ENCODE peak calls at places on chromosomes 7 and 10, in five cellular contexts. One of them, this sample, is unnamed.

GRCh38 chr7:134029743-134030142 is 97.4 kb upstream of the LRGUK start:
- DNase-seq in cardiac fibroblast: no peak
- DNase-seq in cardiac muscle cell: no peak
- DNase-seq in naive thymus-derived CD4-positive, alpha-beta T cell: no peak
- DNase-seq in AG04450: no peak
- DNase-seq in this sample: no peak

GRCh38 chr10:132526676-132527075 is 10.9 kb upstream of the INPP5A start:
- DNase-seq in cardiac fibroblast: no peak
- DNase-seq in cardiac muscle cell: peak
- DNase-seq in naive thymus-derived CD4-positive, alpha-beta T cell: no peak
- DNase-seq in AG04450: no peak
- DNase-seq in this sample: peak

GRCh38 chr10:103923502-103923901 is 5.5 kb upstream of the STN1 start:
- DNase-seq in cardiac fibroblast: no peak
- DNase-seq in cardiac muscle cell: no peak
- DNase-seq in naive thymus-derived CD4-positive, alpha-beta T cell: no peak
- DNase-seq in AG04450: no peak
- DNase-seq in this sample: no peak

GRCh38 chr10:126101744-126102143 is 205.4 kb downstream of the FANK1 start:
- DNase-seq in cardiac fibroblast: no peak
- DNase-seq in cardiac muscle cell: no peak
- DNase-seq in naive thymus-derived CD4-positive, alpha-beta T cell: no peak
- DNase-seq in AG04450: no peak
- DNase-seq in this sample: no peak

GRCh38 chr7:79176859-79177477 is 276.5 kb downstream of the MAGI2 start:
- DNase-seq in cardiac fibroblast: peak
- DNase-seq in cardiac muscle cell: peak
- DNase-seq in naive thymus-derived CD4-positive, alpha-beta T cell: no peak
- DNase-seq in AG04450: peak
- DNase-seq in this sample: peak

GRCh38 chr7:4204530-4205165 is 477.4 kb upstream of the FOXK1 start:
- DNase-seq in cardiac fibroblast: no peak
- DNase-seq in cardiac muscle cell: peak
- DNase-seq in naive thymus-derived CD4-positive, alpha-beta T cell: no peak
- DNase-seq in AG04450: no peak
- DNase-seq in this sample: no peak

GRCh38 chr10:5450605-5451384 is 38.4 kb downstream of the NET1 start:
- DNase-seq in cardiac fibroblast: no peak
- DNase-seq in cardiac muscle cell: no peak
- DNase-seq in naive thymus-derived CD4-positive, alpha-beta T cell: no peak
- DNase-seq in AG04450: no peak
- DNase-seq in this sample: no peak

GRCh38 chr10:23293145-23293724 is 51.4 kb downstream of the C10orf67 start:
- DNase-seq in cardiac fibroblast: peak
- DNase-seq in cardiac muscle cell: peak
- DNase-seq in naive thymus-derived CD4-positive, alpha-beta T cell: peak
- DNase-seq in AG04450: no peak
- DNase-seq in this sample: no peak

GRCh38 chr7:11668727-11669126 is 163.3 kb downstream of the THSD7A start:
- DNase-seq in cardiac fibroblast: no peak
- DNase-seq in cardiac muscle cell: no peak
- DNase-seq in naive thymus-derived CD4-positive, alpha-beta T cell: no peak
- DNase-seq in AG04450: no peak
- DNase-seq in this sample: no peak

GRCh38 chr10:95208702-95209391 is 14.8 kb downstream of the ACSM6 start:
- DNase-seq in cardiac fibroblast: peak
- DNase-seq in cardiac muscle cell: peak
- DNase-seq in naive thymus-derived CD4-positive, alpha-beta T cell: no peak
- DNase-seq in AG04450: no peak
- DNase-seq in this sample: no peak

GRCh38 chr7:126026421-126027088 is 1096.9 kb upstream of the POT1 start:
- DNase-seq in cardiac fibroblast: no peak
- DNase-seq in cardiac muscle cell: no peak
- DNase-seq in naive thymus-derived CD4-positive, alpha-beta T cell: no peak
- DNase-seq in AG04450: no peak
- DNase-seq in this sample: no peak

GRCh38 chr7:136146925-136147324 is 169.8 kb upstream of the MTPN start:
- DNase-seq in cardiac fibroblast: no peak
- DNase-seq in cardiac muscle cell: no peak
- DNase-seq in naive thymus-derived CD4-positive, alpha-beta T cell: no peak
- DNase-seq in AG04450: no peak
- DNase-seq in this sample: no peak

GRCh38 chr10:110423650-110424049 is 74.1 kb upstream of the DUSP5 start:
- DNase-seq in cardiac fibroblast: no peak
- DNase-seq in cardiac muscle cell: no peak
- DNase-seq in naive thymus-derived CD4-positive, alpha-beta T cell: no peak
- DNase-seq in AG04450: no peak
- DNase-seq in this sample: no peak

GRCh38 chr7:107560898-107561516 is 2.7 kb downstream of the COG5 start:
- DNase-seq in cardiac fibroblast: no peak
- DNase-seq in cardiac muscle cell: no peak
- DNase-seq in naive thymus-derived CD4-positive, alpha-beta T cell: peak
- DNase-seq in AG04450: no peak
- DNase-seq in this sample: no peak

GRCh38 chr10:71221586-71222202 is 9.3 kb downstream of the UNC5B start:
- DNase-seq in cardiac fibroblast: no peak
- DNase-seq in cardiac muscle cell: no peak
- DNase-seq in naive thymus-derived CD4-positive, alpha-beta T cell: no peak
- DNase-seq in AG04450: no peak
- DNase-seq in this sample: no peak

GRCh38 chr7:70614237-70614984 is 517.5 kb upstream of the GALNT17 start:
- DNase-seq in cardiac fibroblast: peak
- DNase-seq in cardiac muscle cell: peak
- DNase-seq in naive thymus-derived CD4-positive, alpha-beta T cell: no peak
- DNase-seq in AG04450: no peak
- DNase-seq in this sample: peak

GRCh38 chr7:17625038-17625437 is 315.3 kb downstream of the SNX13 start:
- DNase-seq in cardiac fibroblast: peak
- DNase-seq in cardiac muscle cell: peak
- DNase-seq in naive thymus-derived CD4-positive, alpha-beta T cell: no peak
- DNase-seq in AG04450: peak
- DNase-seq in this sample: peak

DNA sequence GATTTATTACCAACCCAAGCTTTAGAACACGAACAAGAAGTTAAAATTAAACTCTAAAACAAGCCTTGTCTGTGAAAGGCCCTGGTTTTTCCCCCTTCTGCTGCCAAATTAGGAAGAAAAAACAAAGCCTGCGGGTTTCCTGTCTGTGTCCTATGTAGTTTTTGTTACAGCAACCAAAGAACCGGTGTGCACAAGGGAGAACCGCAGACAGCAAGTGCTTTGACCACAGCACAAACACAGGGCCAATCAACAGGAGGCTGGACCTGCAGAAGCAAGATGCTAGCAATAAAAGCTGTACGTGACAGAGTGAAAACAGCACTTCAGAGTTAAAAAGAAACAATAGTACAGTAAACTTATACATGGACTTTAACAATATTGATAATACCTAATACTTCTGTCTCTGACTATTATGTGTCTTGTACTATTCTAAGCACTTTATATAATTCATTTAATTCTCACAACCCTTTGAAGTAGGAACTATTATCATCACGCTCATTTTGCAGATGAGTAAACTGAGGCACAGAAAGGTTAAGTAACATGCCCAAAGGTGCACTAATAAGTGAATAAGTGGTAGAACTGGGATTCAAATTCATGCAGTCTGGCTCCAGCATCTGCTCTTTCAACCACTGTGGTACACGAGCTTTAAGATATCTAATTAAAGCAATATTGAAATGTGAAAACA is 66.0 kb downstream of the STK17A start:
- DNase-seq in cardiac fibroblast: peak
- DNase-seq in cardiac muscle cell: peak
- DNase-seq in naive thymus-derived CD4-positive, alpha-beta T cell: peak
- DNase-seq in AG04450: peak
- DNase-seq in this sample: peak
- H3K4me3 ChIP-seq in cardiac fibroblast: no peak
- H3K4me3 ChIP-seq in cardiac muscle cell: no peak
- H3K4me3 ChIP-seq in naive thymus-derived CD4-positive, alpha-beta T cell: peak
- H3K4me3 ChIP-seq in AG04450: no peak
- H3K4me3 ChIP-seq in this sample: no peak

GRCh38 chr10:124734311-124735166 is 9.6 kb downstream of the FAM53B start:
- DNase-seq in cardiac fibroblast: no peak
- DNase-seq in cardiac muscle cell: no peak
- DNase-seq in naive thymus-derived CD4-positive, alpha-beta T cell: no peak
- DNase-seq in AG04450: no peak
- DNase-seq in this sample: no peak

GRCh38 chr10:124737221-124737620 is 7.0 kb downstream of the FAM53B start:
- DNase-seq in cardiac fibroblast: no peak
- DNase-seq in cardiac muscle cell: no peak
- DNase-seq in naive thymus-derived CD4-positive, alpha-beta T cell: no peak
- DNase-seq in AG04450: no peak
- DNase-seq in this sample: no peak

GRCh38 chr10:124733566-124734245 is 10.5 kb downstream of the FAM53B start:
- DNase-seq in cardiac fibroblast: peak
- DNase-seq in cardiac muscle cell: no peak
- DNase-seq in naive thymus-derived CD4-positive, alpha-beta T cell: no peak
- DNase-seq in AG04450: no peak
- DNase-seq in this sample: no peak

GRCh38 chr10:124736491-124737136 is 7.6 kb downstream of the FAM53B start:
- DNase-seq in cardiac fibroblast: peak
- DNase-seq in cardiac muscle cell: peak
- DNase-seq in naive thymus-derived CD4-positive, alpha-beta T cell: no peak
- DNase-seq in AG04450: peak
- DNase-seq in this sample: no peak

DNA sequence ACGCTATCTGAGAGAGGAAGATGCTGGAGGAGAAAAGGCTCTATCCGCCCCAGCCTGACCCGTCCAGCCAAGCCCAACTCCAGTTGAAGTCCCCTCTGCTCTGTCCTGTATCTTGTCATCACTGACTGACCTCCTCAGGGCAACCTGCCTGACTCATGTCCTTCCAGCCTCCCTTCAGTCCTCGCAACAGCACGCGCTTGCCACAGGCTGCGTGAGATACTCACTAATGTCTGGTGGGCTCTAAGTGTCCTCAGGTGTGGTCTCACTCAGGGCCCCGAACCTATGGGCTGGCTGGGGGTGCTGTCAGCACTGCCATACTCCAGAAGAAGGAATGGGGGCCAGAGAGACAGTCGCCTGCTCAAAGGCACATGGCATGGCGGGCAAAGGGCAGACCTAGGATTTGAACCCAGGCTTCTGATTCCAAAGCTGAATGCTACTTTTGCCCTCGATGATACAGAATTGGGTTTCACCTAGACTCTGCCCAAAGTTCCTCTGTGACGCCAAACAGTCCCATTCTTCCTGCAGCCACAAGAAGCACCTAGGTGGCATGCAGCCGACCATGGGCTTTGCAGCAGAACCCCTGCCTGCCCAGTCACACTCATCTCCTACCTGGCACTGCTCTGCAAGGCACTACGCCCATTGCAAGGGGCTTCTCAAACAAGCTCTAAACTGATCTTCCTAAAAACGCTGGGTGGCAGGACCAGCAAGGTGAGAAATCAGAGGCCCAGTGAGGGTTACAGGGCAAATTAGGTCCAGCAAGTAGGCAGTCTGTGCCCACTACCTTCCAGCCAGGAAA is 8.5 kb downstream of the FAM53B start:
- DNase-seq in cardiac fibroblast: no peak
- DNase-seq in cardiac muscle cell: no peak
- DNase-seq in naive thymus-derived CD4-positive, alpha-beta T cell: no peak
- DNase-seq in AG04450: no peak
- DNase-seq in this sample: no peak
- H3K4me3 ChIP-seq in cardiac fibroblast: no peak
- H3K4me3 ChIP-seq in cardiac muscle cell: no peak
- H3K4me3 ChIP-seq in naive thymus-derived CD4-positive, alpha-beta T cell: no peak
- H3K4me3 ChIP-seq in AG04450: no peak
- H3K4me3 ChIP-seq in this sample: no peak

GRCh38 chr10:3470191-3470590 is 297.6 kb upstream of the PITRM1 start:
- DNase-seq in cardiac fibroblast: no peak
- DNase-seq in cardiac muscle cell: no peak
- DNase-seq in naive thymus-derived CD4-positive, alpha-beta T cell: no peak
- DNase-seq in AG04450: no peak
- DNase-seq in this sample: no peak

GRCh38 chr10:3468919-3469638 is 296.5 kb upstream of the PITRM1 start:
- DNase-seq in cardiac fibroblast: peak
- DNase-seq in cardiac muscle cell: peak
- DNase-seq in naive thymus-derived CD4-positive, alpha-beta T cell: no peak
- DNase-seq in AG04450: peak
- DNase-seq in this sample: peak

GRCh38 chr10:3471497-3471896 is 298.9 kb upstream of the PITRM1 start:
- DNase-seq in cardiac fibroblast: no peak
- DNase-seq in cardiac muscle cell: no peak
- DNase-seq in naive thymus-derived CD4-positive, alpha-beta T cell: no peak
- DNase-seq in AG04450: no peak
- DNase-seq in this sample: no peak

GRCh38 chr10:3467052-3467906 is 294.7 kb upstream of the PITRM1 start:
- DNase-seq in cardiac fibroblast: peak
- DNase-seq in cardiac muscle cell: peak
- DNase-seq in naive thymus-derived CD4-positive, alpha-beta T cell: no peak
- DNase-seq in AG04450: peak
- DNase-seq in this sample: peak

DNA sequence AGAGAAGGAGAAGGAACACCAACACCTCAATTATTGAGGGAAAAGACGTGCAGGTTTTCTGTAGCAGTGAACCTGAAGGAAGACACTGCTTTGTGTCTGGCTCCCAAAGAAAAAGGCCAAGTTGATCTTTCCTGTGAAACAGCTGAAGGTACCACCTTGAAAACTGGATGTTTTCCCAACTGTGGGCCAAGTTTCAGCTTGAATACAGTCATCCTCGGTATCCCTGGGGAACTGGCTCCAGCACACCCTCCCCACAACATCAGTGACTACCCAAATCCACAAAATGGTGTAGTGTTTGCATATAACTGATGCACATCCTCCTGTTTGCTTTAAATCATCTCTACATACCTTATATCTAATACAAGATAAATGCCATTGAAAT is 297.0 kb upstream of the PITRM1 start:
- DNase-seq in cardiac fibroblast: peak
- DNase-seq in cardiac muscle cell: peak
- DNase-seq in naive thymus-derived CD4-positive, alpha-beta T cell: no peak
- DNase-seq in AG04450: no peak
- DNase-seq in this sample: no peak
- H3K4me3 ChIP-seq in cardiac fibroblast: no peak
- H3K4me3 ChIP-seq in cardiac muscle cell: no peak
- H3K4me3 ChIP-seq in naive thymus-derived CD4-positive, alpha-beta T cell: no peak
- H3K4me3 ChIP-seq in AG04450: no peak
- H3K4me3 ChIP-seq in this sample: no peak

GRCh38 chr7:5526190-5527037 is 102.8 kb upstream of the TNRC18 start:
- DNase-seq in cardiac fibroblast: peak
- DNase-seq in cardiac muscle cell: peak
- DNase-seq in naive thymus-derived CD4-positive, alpha-beta T cell: peak
- DNase-seq in AG04450: no peak
- DNase-seq in this sample: no peak
- H3K4me3 ChIP-seq in cardiac fibroblast: peak
- H3K4me3 ChIP-seq in cardiac muscle cell: no peak
- H3K4me3 ChIP-seq in naive thymus-derived CD4-positive, alpha-beta T cell: peak
- H3K4me3 ChIP-seq in AG04450: peak
- H3K4me3 ChIP-seq in this sample: peak

GRCh38 chr10:30436688-30437038 is 2.7 kb downstream of the MAP3K8 start:
- DNase-seq in cardiac fibroblast: no peak
- DNase-seq in cardiac muscle cell: no peak
- DNase-seq in naive thymus-derived CD4-positive, alpha-beta T cell: no peak
- DNase-seq in AG04450: no peak
- DNase-seq in this sample: no peak
- H3K4me3 ChIP-seq in cardiac fibroblast: peak
- H3K4me3 ChIP-seq in cardiac muscle cell: peak
- H3K4me3 ChIP-seq in naive thymus-derived CD4-positive, alpha-beta T cell: peak
- H3K4me3 ChIP-seq in AG04450: peak
- H3K4me3 ChIP-seq in this sample: no peak

GRCh38 chr10:64039208-64039607 is 518.0 kb downstream of the REEP3 start:
- DNase-seq in cardiac fibroblast: no peak
- DNase-seq in cardiac muscle cell: no peak
- DNase-seq in naive thymus-derived CD4-positive, alpha-beta T cell: no peak
- DNase-seq in AG04450: no peak
- DNase-seq in this sample: no peak
- H3K4me3 ChIP-seq in cardiac fibroblast: no peak
- H3K4me3 ChIP-seq in cardiac muscle cell: no peak
- H3K4me3 ChIP-seq in naive thymus-derived CD4-positive, alpha-beta T cell: no peak
- H3K4me3 ChIP-seq in AG04450: no peak
- H3K4me3 ChIP-seq in this sample: no peak

GRCh38 chr7:105249216-105249615 is 139.5 kb downstream of the SRPK2 start:
- DNase-seq in cardiac fibroblast: peak
- DNase-seq in cardiac muscle cell: no peak
- DNase-seq in naive thymus-derived CD4-positive, alpha-beta T cell: no peak
- DNase-seq in AG04450: no peak
- DNase-seq in this sample: no peak
- H3K4me3 ChIP-seq in cardiac fibroblast: no peak
- H3K4me3 ChIP-seq in cardiac muscle cell: no peak
- H3K4me3 ChIP-seq in naive thymus-derived CD4-positive, alpha-beta T cell: no peak
- H3K4me3 ChIP-seq in AG04450: no peak
- H3K4me3 ChIP-seq in this sample: no peak